ENCODE peak calls at places on chromosomes 11 and 22, in four cellular contexts. E, U, Z and C are unnamed samples.

GRCh38 chr11:12048936-12049790 is 40.7 kb upstream of the DKK3 start:
- DNase-seq in U (no peak), E (no peak), Z (peak; percentile 70), C (no peak)

GRCh38 chr11:35539256-35539655 is 13.8 kb upstream of the PAMR1 start:
- DNase-seq in Z (no peak), E (no peak), U (no peak), C (no peak)

GRCh38 chr22:32339190-32340012 is 18.3 kb upstream of the RFPL3 start:
- DNase-seq in Z (no peak), E (no peak), U (no peak), C (no peak)

GRCh38 chr11:122817121-122817520 is 21.2 kb upstream of the CRTAM start:
- DNase-seq in E (no peak), Z (no peak), U (no peak), C (peak; percentile 68)

GRCh38 chr11:57885298-57886035 is 123.9 kb downstream of the CTNND1 start:
- DNase-seq in U (no peak), E (no peak), Z (peak; percentile 17), C (peak; percentile 22)

GRCh38 chr11:77386178-77386577 is 84.7 kb upstream of the GDPD4 start:
- DNase-seq in E (no peak), U (no peak), Z (no peak), C (no peak)

GRCh38 chr11:44464741-44465140 is 100.7 kb upstream of the CD82 start:
- DNase-seq in U (no peak), E (no peak), Z (peak; percentile 22), C (no peak)

GRCh38 chr11:109196016-109196415 is 226.0 kb upstream of the C11orf87 start:
- DNase-seq in Z (peak; percentile 45), E (no peak), U (no peak), C (no peak)

GRCh38 chr11:94521684-94522083 is 9.4 kb downstream of the C11orf97 start:
- DNase-seq in E (no peak), U (no peak), Z (peak; percentile 62), C (no peak)

GRCh38 chr11:102012946-102013345 is 34.3 kb upstream of the CFAP300 start:
- DNase-seq in Z (peak; percentile 8), E (no peak), U (no peak), C (no peak)

GRCh38 chr22:38180841-38181452 is 683 bp downstream of the PLA2G6 start:
- DNase-seq in Z (no peak), E (peak; percentile 66), U (peak; percentile 71), C (no peak)

GRCh38 chr11:11931461-11932055 is 76.9 kb downstream of the DKK3 start:
- DNase-seq in E (no peak), Z (peak; percentile 86), U (no peak), C (peak; percentile 15)

GRCh38 chr11:92152245-92152644 is 72.4 kb upstream of the FAT3 start:
- DNase-seq in U (no peak), Z (no peak), E (no peak), C (no peak)

GRCh38 chr11:36512016-36512415 is 1.9 kb upstream of the TRAF6 start:
- DNase-seq in U (no peak), Z (peak; percentile 33), E (no peak), C (no peak)

GRCh38 chr22:38246692-38247091 is 26.1 kb downstream of the TMEM184B start:
- DNase-seq in Z (no peak), U (peak; percentile 76), E (peak; percentile 50), C (no peak)

DNA sequence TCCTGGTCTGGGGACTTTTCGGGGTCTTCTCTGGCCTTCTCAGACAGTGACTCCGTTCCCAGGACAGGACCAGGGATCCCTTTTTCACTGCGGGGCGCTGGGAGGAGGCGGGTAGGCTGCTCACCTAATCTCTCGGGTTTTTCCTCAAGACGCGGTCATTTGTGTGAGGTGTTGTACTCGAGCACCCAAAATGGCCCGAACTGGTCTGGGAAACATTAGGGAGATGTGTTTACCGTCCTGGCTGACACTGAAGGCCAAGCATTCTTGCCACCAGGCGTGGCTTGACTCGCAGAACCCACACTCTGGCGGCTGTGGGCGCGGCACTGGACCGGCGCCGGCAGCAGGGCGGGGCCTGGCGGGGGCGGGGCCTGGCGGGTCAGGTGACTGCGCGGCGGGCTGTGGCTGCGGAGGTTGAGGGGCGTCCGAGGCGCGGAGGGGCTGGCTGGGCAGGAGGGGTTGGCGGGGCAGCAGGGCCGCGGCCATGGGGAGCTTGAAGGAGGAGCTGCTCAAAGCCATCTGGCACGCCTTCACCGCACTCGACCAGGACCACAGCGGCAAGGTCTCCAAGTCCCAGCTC is at the start of gene SWAP70:
- DNase-seq in E (peak; percentile 92), Z (peak; percentile 87), U (peak; percentile 77), C (peak; percentile 31)
- H3K4me3 ChIP-seq in E (peak within 1 kb of the TSS; percentile 93), Z (peak within 1 kb of the TSS; percentile 90), U (peak within 1 kb of the TSS; percentile 85), C (peak within 1 kb of the TSS; percentile 62)

DNA sequence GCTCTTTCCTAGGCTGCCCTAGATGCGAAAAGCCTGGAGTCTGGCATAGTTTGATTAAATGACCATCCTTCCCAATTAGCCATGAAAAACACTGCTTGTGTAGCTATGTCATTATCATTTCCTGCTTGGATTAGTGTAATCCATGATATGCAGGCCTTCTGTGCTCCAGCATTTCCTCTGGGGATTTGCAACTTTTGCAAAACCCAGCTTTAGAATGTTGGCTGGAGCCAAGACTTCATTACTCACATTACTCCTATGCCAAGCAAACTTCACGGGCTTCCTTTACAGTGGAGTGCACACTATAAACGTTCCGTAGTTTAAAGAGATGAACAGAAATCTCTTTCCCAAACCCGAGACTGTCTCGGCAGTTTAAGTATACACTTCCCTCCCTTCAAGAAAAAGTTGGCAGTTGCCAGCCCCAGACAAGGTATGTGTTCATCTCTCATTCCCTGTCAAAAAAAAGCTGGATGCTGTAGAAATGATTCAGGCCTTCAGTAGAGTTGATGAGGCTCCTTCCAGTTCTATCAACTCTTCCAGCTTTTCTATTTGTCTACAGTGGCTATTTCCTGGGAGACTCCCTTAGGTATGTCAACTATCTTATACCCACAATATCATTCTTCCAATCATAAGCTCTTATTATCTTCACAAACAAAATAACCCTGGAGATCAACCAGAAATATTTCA is 180.0 kb downstream of the MAML2 start:
- DNase-seq in E (no peak), U (no peak), Z (peak; percentile 92), C (no peak)
- H3K4me3 ChIP-seq in E (no peak overlapping the region), U (no peak overlapping the region), Z (no peak overlapping the region), C (no peak overlapping the region)

DNA sequence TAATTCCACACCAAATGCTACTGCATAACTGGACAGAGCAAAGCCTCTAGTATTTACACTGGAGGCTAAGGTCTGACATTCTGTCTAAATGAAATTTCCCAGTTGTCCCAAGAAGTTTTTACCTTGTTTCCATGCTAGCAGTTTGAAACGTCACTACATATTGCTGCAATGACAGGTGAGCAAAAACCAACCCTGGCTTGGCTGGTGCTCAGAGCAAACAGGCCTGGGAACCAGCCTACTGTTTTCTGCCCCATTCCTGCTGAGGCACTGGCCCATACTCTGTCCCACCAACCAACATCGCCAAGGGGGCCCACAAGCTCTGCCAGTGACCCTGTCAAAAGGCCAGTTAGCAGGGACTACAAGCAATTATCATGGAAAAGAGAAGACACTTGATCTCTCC is 131.1 kb downstream of the MPPED2 start:
- DNase-seq in Z (no peak), U (no peak), E (no peak), C (no peak)
- H3K4me3 ChIP-seq in Z (no peak overlapping the region), U (no peak overlapping the region), E (no peak overlapping the region), C (no peak overlapping the region)

GRCh38 chr22:50625568-50626313 is 2.2 kb downstream of the ARSA start:
- DNase-seq in U (no peak), Z (no peak), E (no peak), C (no peak)

GRCh38 chr22:50627452-50627913 is 469 bp downstream of the ARSA start:
- DNase-seq in Z (no peak), U (no peak), E (no peak), C (no peak)

GRCh38 chr22:50626314-50626855 is 1.6 kb downstream of the ARSA start:
- DNase-seq in Z (no peak), E (no peak), U (no peak), C (no peak)

GRCh38 chr22:50627914-50628542 is at the start of gene ARSA:
- DNase-seq in U (peak; percentile 83), E (peak; percentile 77), Z (peak; percentile 83), C (no peak)

DNA sequence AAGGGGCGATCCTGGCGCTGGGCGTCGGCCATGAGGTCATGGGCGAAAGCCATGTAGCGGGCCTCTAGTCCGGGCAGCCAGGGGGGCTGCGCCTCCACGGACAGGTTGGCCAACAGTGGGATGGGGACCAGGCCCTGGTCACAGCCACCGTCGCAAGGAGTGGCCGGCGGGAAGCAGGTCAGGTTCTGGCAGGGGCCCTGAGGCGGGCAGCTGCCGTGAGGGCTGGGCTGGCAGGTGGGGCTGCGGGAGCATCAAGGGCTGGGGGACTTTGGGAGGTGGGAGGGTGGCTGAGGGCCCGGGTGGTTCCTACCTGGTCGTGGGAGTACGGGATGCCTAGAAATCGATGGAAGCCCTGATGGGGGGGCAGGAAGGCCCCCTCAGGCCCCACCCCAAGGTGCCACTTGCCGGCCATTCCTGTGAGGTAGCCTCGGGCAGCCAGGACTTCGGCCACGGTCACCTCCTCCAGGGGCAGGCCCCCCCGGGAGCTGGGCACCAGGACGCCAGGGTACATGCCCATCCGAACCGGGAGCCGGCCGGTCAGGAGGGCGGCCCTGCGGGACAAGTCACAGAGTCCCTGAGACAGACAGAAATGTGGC is 998 bp downstream of the ARSA start:
- DNase-seq in Z (no peak), E (no peak), U (no peak), C (no peak)
- H3K4me3 ChIP-seq in Z (peak overlapping the region; percentile 85), E (peak overlapping the region; percentile 83), U (peak overlapping the region; percentile 93), C (peak overlapping the region; percentile 86)

GRCh38 chr11:6928916-6929315 is 2.7 kb downstream of the ZNF215 start:
- DNase-seq in E (no peak), Z (no peak), U (no peak), C (no peak)
- H3K4me3 ChIP-seq in E (no peak overlapping the region), Z (no peak overlapping the region), U (no peak overlapping the region), C (no peak overlapping the region)

DNA sequence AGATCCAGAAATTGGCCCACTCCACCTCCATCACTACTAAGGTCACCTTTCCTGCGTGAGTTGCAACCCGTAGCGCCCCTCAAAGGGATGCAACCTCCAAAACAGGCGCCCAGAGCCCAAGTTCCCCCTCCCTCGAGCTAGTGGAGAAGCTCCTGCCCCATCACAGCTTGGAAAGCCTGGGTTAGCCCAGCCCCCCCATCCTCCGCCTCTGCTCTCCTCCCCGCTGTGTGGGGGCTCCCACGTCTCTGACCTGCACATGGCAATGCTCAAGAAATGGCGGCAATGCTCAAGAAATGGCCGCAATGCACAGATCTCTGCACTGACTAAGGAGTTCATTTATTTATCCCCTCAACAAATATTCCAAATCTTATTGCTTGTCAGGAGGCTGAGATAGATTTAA is 932 bp upstream of the RASL10A start:
- DNase-seq in U (no peak), E (no peak), Z (no peak), C (no peak)
- H3K4me3 ChIP-seq in U (no peak overlapping the region), E (no peak overlapping the region), Z (no peak overlapping the region), C (no peak overlapping the region)

GRCh38 chr11:64776425-64776824 is 1.9 kb downstream of the SF1 start:
- DNase-seq in U (no peak), E (no peak), Z (no peak), C (no peak)
- H3K4me3 ChIP-seq in U (peak overlapping the region; percentile 84), E (peak overlapping the region; percentile 100), Z (peak overlapping the region; percentile 91), C (peak overlapping the region; percentile 63)

GRCh38 chr11:130428271-130428670 is at the start of gene ADAMTS8:
- DNase-seq in E (no peak), U (no peak), Z (no peak), C (no peak)

GRCh38 chr11:130427581-130428211 is 713 bp downstream of the ADAMTS8 start:
- DNase-seq in Z (no peak), U (peak; percentile 67), E (no peak), C (no peak)

GRCh38 chr11:130429983-130430382 is 1.6 kb upstream of the ADAMTS8 start:
- DNase-seq in U (no peak), Z (no peak), E (no peak), C (no peak)

GRCh38 chr11:130427049-130427388 is 1.4 kb downstream of the ADAMTS8 start:
- DNase-seq in E (no peak), Z (no peak), U (no peak), C (no peak)

GRCh38 chr11:130428692-130429681 is 578 bp upstream of the ADAMTS8 start:
- DNase-seq in E (no peak), Z (no peak), U (no peak), C (no peak)
- H3K4me3 ChIP-seq in E (peak overlapping the region; percentile 81), Z (no peak overlapping the region), U (peak overlapping the region; percentile 61), C (no peak overlapping the region)

GRCh38 chr11:64253043-64253442 is 1.7 kb downstream of the PLCB3 start:
- DNase-seq in U (no peak), Z (no peak), E (no peak), C (no peak)
- H3K4me3 ChIP-seq in U (peak overlapping the region; percentile 65), Z (no peak overlapping the region), E (peak overlapping the region; percentile 75), C (no peak overlapping the region)